ENCODE peak calls at places on chromosome 3, in ten cellular contexts. G, N, U, H, R, X, A, J, M and I are unnamed samples.

GRCh38 chr3:17039579-17039978 is 154.8 kb downstream of the PLCL2 start:
- DNase-seq in R (peak; percentile 92), A (no peak), M (peak; percentile 46), J (peak; percentile 78), G (peak; percentile 98), H (peak; percentile 93), N (peak; percentile 90), U (no peak), X (no peak), I (peak; percentile 71)

GRCh38 chr3:52801839-52802238 is 7.2 kb downstream of the ITIH3 start:
- DNase-seq in X (no peak), R (no peak), M (no peak), G (no peak), U (no peak), N (peak; percentile 12), H (no peak), A (no peak), J (no peak), I (no peak)

GRCh38 chr3:62370112-62371031 is 3.0 kb downstream of the FEZF2 start:
- DNase-seq in J (no peak), H (no peak), N (no peak), M (no peak), X (no peak), U (peak; percentile 76), R (no peak), A (no peak), G (no peak), I (no peak)

GRCh38 chr3:97952280-97952679 is 20.0 kb downstream of the RIOX2 start:
- DNase-seq in G (peak; percentile 62), X (peak; percentile 31), N (peak; percentile 77), J (no peak), H (no peak), U (peak; percentile 75), R (no peak), A (peak; percentile 56), M (peak; percentile 10), I (peak; percentile 89)

GRCh38 chr3:33957176-33957575 is 158.7 kb downstream of the PDCD6IP start:
- DNase-seq in X (no peak), M (no peak), N (no peak), R (no peak), G (no peak), H (no peak), A (no peak), U (no peak), J (no peak), I (no peak)

GRCh38 chr3:37725842-37726241 is 135.8 kb upstream of the CTDSPL start:
- DNase-seq in J (no peak), N (no peak), G (no peak), H (no peak), M (no peak), X (no peak), A (no peak), U (no peak), R (no peak), I (no peak)

GRCh38 chr3:52428151-52429005 is 16.5 kb downstream of the SEMA3G start:
- DNase-seq in R (peak; percentile 60), J (peak; percentile 51), G (peak; percentile 71), N (peak; percentile 90), X (peak; percentile 70), A (peak; percentile 59), H (peak; percentile 61), M (peak; percentile 71), U (no peak), I (no peak)

GRCh38 chr3:106305127-106305526 is 436.3 kb upstream of the CBLB start:
- DNase-seq in N (peak; percentile 2), U (no peak), R (no peak), M (no peak), A (no peak), J (no peak), H (no peak), G (peak; percentile 18), X (no peak), I (no peak)

GRCh38 chr3:152267831-152268500 is 763 bp upstream of the MBNL1 start:
- DNase-seq in G (peak; percentile 22), A (no peak), N (peak; percentile 57), X (no peak), M (no peak), J (no peak), U (no peak), H (no peak), R (no peak), I (no peak)

GRCh38 chr3:10706156-10707088 is 109.6 kb upstream of the SLC6A11 start:
- DNase-seq in U (no peak), J (no peak), R (no peak), N (no peak), X (no peak), G (no peak), A (no peak), H (no peak), M (no peak), I (no peak)
- TF ChIP-seq CTCF in U (no peak), J (peak; percentile 26), R (no peak), N (no peak), X (no peak), G (peak; percentile 7), A (no peak), H (no peak), M (no peak), I (peak; percentile 30)

DNA sequence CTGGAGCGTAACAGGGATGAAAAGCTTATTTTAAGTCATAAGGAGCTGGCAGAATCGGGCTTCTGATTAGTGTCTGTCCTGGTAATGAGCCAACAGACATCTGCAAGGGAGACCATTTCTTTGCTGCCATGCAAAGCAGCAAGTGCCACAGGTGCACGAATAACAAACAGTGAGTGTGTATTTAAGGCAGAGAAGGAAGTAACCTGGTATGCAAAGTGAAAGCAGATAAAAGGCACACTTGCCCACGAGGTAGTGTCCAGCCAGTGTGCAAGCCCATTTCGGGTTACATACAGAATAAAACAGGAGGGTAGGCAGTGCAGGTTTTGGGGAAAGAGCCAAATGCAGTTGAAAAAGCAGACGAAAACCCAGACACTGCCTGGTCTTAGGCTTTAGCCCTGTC is 1153.7 kb downstream of the SI start:
- DNase-seq in G (no peak), A (no peak), R (no peak), M (no peak), U (no peak), H (no peak), J (no peak), X (no peak), N (no peak), I (no peak)
- H3K4me3 ChIP-seq in G (no peak overlapping the region), A (no peak overlapping the region), R (no peak overlapping the region), M (no peak overlapping the region), U (no peak overlapping the region), H (no peak overlapping the region), J (no peak overlapping the region), X (no peak overlapping the region), N (no peak overlapping the region), I (no peak overlapping the region)

DNA sequence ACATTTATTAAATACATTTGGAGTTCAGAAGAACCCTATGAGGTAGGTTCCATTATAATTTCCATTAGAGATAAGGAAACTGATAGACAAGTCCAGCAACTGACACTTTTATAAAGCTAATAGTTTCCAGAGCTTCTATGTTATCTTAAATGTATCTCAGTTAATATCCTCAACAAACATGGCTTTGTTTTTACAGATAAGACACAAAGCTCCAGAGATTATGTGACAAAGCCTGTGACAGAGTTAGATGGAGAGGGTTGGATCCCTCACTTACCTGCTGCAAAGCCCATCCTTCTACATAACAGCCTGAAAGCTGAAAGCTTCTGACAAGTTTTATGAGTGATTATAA is 473 bp upstream of the COMMD2 start:
- DNase-seq in X (no peak), G (no peak), U (no peak), N (no peak), A (no peak), J (no peak), R (no peak), M (no peak), H (no peak), I (no peak)
- TF ChIP-seq CTCF in X (no peak), G (no peak), U (no peak), N (no peak), A (no peak), J (no peak), R (no peak), M (no peak), H (peak; percentile 4), I (no peak)

GRCh38 chr3:29440321-29441019 is 159.6 kb downstream of the RBMS3 start:
- DNase-seq in M (no peak), H (no peak), U (no peak), A (no peak), N (no peak), J (no peak), X (no peak), G (peak; percentile 36), R (no peak), I (no peak)

GRCh38 chr3:29436612-29437313 is 155.9 kb downstream of the RBMS3 start:
- DNase-seq in G (peak; percentile 44), A (no peak), U (no peak), H (no peak), N (no peak), R (no peak), M (no peak), X (no peak), J (no peak), I (no peak)

GRCh38 chr3:29438580-29438979 is 157.7 kb downstream of the RBMS3 start:
- DNase-seq in X (no peak), H (no peak), G (no peak), J (no peak), A (no peak), U (no peak), R (no peak), N (no peak), M (no peak), I (no peak)

GRCh38 chr3:29441422-29441821 is 160.6 kb downstream of the RBMS3 start:
- DNase-seq in U (no peak), M (no peak), N (no peak), R (no peak), A (no peak), H (no peak), G (no peak), X (no peak), J (no peak), I (no peak)

DNA sequence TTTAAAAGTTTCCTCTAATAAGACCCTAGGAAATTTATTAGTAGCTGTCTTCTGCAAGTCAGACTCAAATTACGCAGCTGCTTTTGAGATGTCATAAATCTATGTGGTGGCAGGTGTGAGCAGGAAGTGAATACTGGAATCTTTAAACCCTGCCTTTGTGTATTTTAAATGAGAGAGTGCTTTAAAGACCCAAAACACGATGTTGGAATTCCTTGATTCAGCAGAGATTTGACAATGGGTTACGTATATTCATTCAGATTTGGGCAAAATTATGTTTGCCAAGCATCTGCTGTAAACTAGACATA is 160.1 kb downstream of the RBMS3 start:
- DNase-seq in U (no peak), J (no peak), X (no peak), H (no peak), N (no peak), A (no peak), G (no peak), R (no peak), M (no peak), I (no peak)
- H3K4me3 ChIP-seq in U (no peak overlapping the region), J (no peak overlapping the region), X (no peak overlapping the region), H (no peak overlapping the region), N (no peak overlapping the region), A (no peak overlapping the region), G (no peak overlapping the region), R (no peak overlapping the region), M (no peak overlapping the region), I (peak overlapping the region; percentile 57)